ENCODE peak calls at places on chromosomes 1 and 21, in six cellular contexts. Q is fibroblast of lung; S is ovary; Z is HepG2; A is astrocyte; U is CD8-positive, alpha-beta T cell. M is an unnamed sample. For H3K9me3, the result is how much of the 10 kb centered on the place peaks cover.

GRCh38 chr1:116486424-116486823 is 84.4 kb downstream of the CD58 start:
- DNase-seq in Q (peak), S (no peak), Z (no peak), A (peak), U (no peak), M (no peak)

GRCh38 chr1:11940260-11940921 is 5.9 kb downstream of the PLOD1 start:
- DNase-seq in Q (peak), S (no peak), Z (peak), A (no peak), U (no peak), M (no peak)

GRCh38 chr1:221327954-221328353 is 413.9 kb downstream of the DUSP10 start:
- DNase-seq in Q (no peak), S (no peak), Z (no peak), A (no peak), U (no peak), M (no peak)

GRCh38 chr21:44713846-44714245 is 2.5 kb upstream of the TSPEAR start:
- DNase-seq in Q (no peak), S (no peak), Z (no peak), A (no peak), U (no peak), M (no peak)

GRCh38 chr1:84330125-84330984 is 28.8 kb downstream of the SAMD13 start:
- DNase-seq in Q (no peak), S (no peak), Z (no peak), A (peak), U (no peak), M (no peak)

GRCh38 chr1:236280438-236281285 is 1.1 kb downstream of the ERO1B start:
- DNase-seq in Q (no peak), S (no peak), Z (no peak), A (no peak), U (peak), M (no peak)

GRCh38 chr1:66521736-66522365 is 12.1 kb upstream of the SGIP1 start:
- DNase-seq in Q (peak), S (no peak), Z (no peak), A (peak), U (no peak), M (no peak)

GRCh38 chr1:164783778-164784555 is 225.0 kb downstream of the PBX1 start:
- DNase-seq in Q (no peak), S (no peak), Z (no peak), A (no peak), U (no peak), M (peak)

GRCh38 chr1:52970149-52970548 is 43.1 kb downstream of the SCP2 start:
- DNase-seq in Q (peak), S (no peak), Z (peak), A (peak), U (no peak), M (no peak)

GRCh38 chr21:41186763-41187536 is 19.0 kb downstream of the BACE2 start:
- DNase-seq in Q (no peak), S (no peak), Z (no peak), A (no peak), U (no peak), M (no peak)

GRCh38 chr1:151062738-151063371 is 2.7 kb downstream of the MLLT11 start:
- DNase-seq in Q (peak), S (no peak), Z (no peak), A (peak), U (no peak), M (no peak)

GRCh38 chr1:200334661-200335256 is 75.1 kb downstream of the ZNF281 start:
- DNase-seq in Q (no peak), S (no peak), Z (peak), A (no peak), U (no peak), M (no peak)

GRCh38 chr1:3454811-3455618 is 550 bp downstream of the ARHGEF16 start:
- DNase-seq in Q (no peak), S (peak), Z (peak), A (no peak), U (no peak), M (peak)

GRCh38 chr1:185694081-185694480 is 40.1 kb upstream of the HMCN1 start:
- DNase-seq in Q (peak), S (no peak), Z (peak), A (no peak), U (no peak), M (no peak)

GRCh38 chr1:214678386-214678785 is 75.4 kb downstream of the CENPF start:
- DNase-seq in Q (no peak), S (no peak), Z (peak), A (peak), U (no peak), M (no peak)

GRCh38 chr21:41611966-41612606 is 104.1 kb upstream of the TMPRSS2 start:
- DNase-seq in Q (no peak), S (no peak), Z (peak), A (peak), U (no peak), M (no peak)

GRCh38 chr1:109624215-109625010 is 4.8 kb downstream of the AMPD2 start:
- DNase-seq in Q (no peak), S (no peak), Z (no peak), A (no peak), U (no peak), M (peak)

GRCh38 chr1:196376648-196377295 is 231.5 kb downstream of the KCNT2 start:
- DNase-seq in Q (no peak), S (no peak), Z (no peak), A (no peak), U (no peak), M (no peak)

GRCh38 chr1:26440259-26440658 is 8.1 kb downstream of the DHDDS start:
- DNase-seq in Q (no peak), S (no peak), Z (no peak), A (no peak), U (no peak), M (no peak)

GRCh38 chr1:151968058-151968457 is 25.6 kb downstream of the S100A10 start:
- DNase-seq in Q (peak), S (no peak), Z (peak), A (no peak), U (no peak), M (no peak)

GRCh38 chr1:8348777-8349472 is 31.0 kb downstream of the SLC45A1 start:
- DNase-seq in Q (peak), S (peak), Z (peak), A (peak), U (peak), M (peak)

GRCh38 chr1:75087278-75087677 is 46.9 kb upstream of the LHX8 start:
- DNase-seq in Q (no peak), S (no peak), Z (no peak), A (no peak), U (no peak), M (no peak)

GRCh38 chr1:175463856-175464255 is 271.3 kb upstream of the KIAA0040 start:
- DNase-seq in Q (no peak), S (no peak), Z (no peak), A (no peak), U (no peak), M (no peak)

GRCh38 chr1:67686272-67687197 is 1.5 kb downstream of the GADD45A start:
- DNase-seq in Q (peak), S (peak), Z (peak), A (peak), U (peak), M (peak)

GRCh38 chr1:226784081-226785049 is 45.3 kb upstream of the ITPKB start:
- DNase-seq in Q (no peak), S (no peak), Z (no peak), A (peak), U (no peak), M (no peak)

GRCh38 chr1:1112237-1112985 is 3.5 kb downstream of the C1orf159 start:
- DNase-seq in Q (no peak), S (peak), Z (no peak), A (no peak), U (no peak), M (peak)

GRCh38 chr1:234998174-234998741 is 130.4 kb downstream of the TOMM20 start:
- DNase-seq in Q (peak), S (no peak), Z (peak), A (peak), U (no peak), M (peak)

GRCh38 chr1:202589190-202589680 is 121.0 kb downstream of the SYT2 start:
- DNase-seq in Q (peak), S (peak), Z (peak), A (peak), U (no peak), M (peak)

GRCh38 chr1:180593382-180593781 is 34.6 kb downstream of the OVAAL start:
- DNase-seq in Q (no peak), S (no peak), Z (no peak), A (no peak), U (no peak), M (no peak)

GRCh38 chr1:164515932-164516331 is 43.1 kb upstream of the PBX1 start:
- DNase-seq in Q (peak), S (no peak), Z (no peak), A (no peak), U (no peak), M (no peak)

GRCh38 chr1:209382701-209383100 is 200.8 kb upstream of the CAMK1G start:
- DNase-seq in Q (no peak), S (no peak), Z (no peak), A (no peak), U (no peak), M (no peak)

GRCh38 chr1:3638027-3638426 is 11.9 kb downstream of the WRAP73 start:
- DNase-seq in Q (no peak), S (no peak), Z (no peak), A (no peak), U (no peak), M (no peak)

GRCh38 chr1:36480161-36480560 is 2.6 kb downstream of the CSF3R start:
- DNase-seq in Q (no peak), S (no peak), Z (no peak), A (no peak), U (no peak), M (no peak)

GRCh38 chr1:36089393-36090121 is 865 bp downstream of the ADPRS start:
- DNase-seq in Q (peak), S (no peak), Z (no peak), A (peak), U (no peak), M (no peak)

GRCh38 chr21:36210779-36211659 is 54.4 kb downstream of the DOP1B start:
- DNase-seq in Q (no peak), S (no peak), Z (no peak), A (no peak), U (no peak), M (no peak)

GRCh38 chr21:27582246-27582945 is 615.5 kb upstream of the ADAMTS5 start:
- DNase-seq in Q (no peak), S (no peak), Z (no peak), A (peak), U (no peak), M (no peak)

GRCh38 chr1:198015317-198015716 is 98.1 kb downstream of the LHX9 start:
- DNase-seq in Q (no peak), S (no peak), Z (no peak), A (no peak), U (no peak), M (no peak)

GRCh38 chr1:230426246-230427101 is at the start of gene PGBD5:
- DNase-seq in Q (peak), S (peak), Z (peak), A (peak), U (peak), M (peak)
- H3K4me3 ChIP-seq in Q (peak), S (peak), Z (peak), A (no peak), U (no peak), M (peak)

GRCh38 chr1:63898428-63899220 is 124.8 kb downstream of the ROR1 start:
- DNase-seq in Q (no peak), S (no peak), Z (no peak), A (no peak), U (no peak), M (no peak)
- H3K9me3 ChIP-seq in Q (under half), S (under half), Z (under half), A (under half), U (under half), M (under half)

DNA sequence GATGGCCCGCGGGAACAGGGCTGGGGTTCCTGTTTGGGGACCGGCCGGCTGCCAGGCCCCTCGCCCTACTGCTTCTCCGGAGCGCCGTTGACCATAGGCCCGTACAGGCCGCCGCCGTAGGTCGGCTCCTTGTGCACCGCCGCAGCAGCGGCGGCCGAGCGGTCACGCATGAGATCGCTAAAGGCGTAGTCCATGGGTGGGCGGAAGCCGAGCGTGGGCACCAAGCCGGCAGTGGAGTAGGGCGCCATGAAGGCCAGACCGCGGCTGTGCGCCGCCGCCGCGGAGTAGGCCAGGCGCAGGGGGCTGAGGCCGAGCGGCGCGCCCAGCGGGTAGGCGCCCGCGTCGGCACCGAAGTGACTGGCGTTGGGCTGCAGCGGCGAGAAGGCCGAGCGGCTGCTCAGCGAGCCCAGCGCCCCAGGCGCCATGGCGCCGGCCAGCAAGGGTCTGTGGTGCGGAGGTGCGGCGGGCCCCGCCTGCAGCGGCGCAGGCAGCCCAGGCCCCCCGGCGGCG is 4.6 kb downstream of the DMRTA2 start:
- DNase-seq in Q (no peak), S (no peak), Z (no peak), A (no peak), U (no peak), M (peak)
- H3K4me3 ChIP-seq in Q (no peak), S (no peak), Z (peak), A (peak), U (no peak), M (peak)

GRCh38 chr1:118982816-118983557 is 5.2 kb downstream of the TBX15 start:
- DNase-seq in Q (no peak), S (no peak), Z (no peak), A (no peak), U (no peak), M (no peak)

GRCh38 chr1:118984990-118985608 is 3.0 kb downstream of the TBX15 start:
- DNase-seq in Q (no peak), S (no peak), Z (no peak), A (no peak), U (no peak), M (no peak)

GRCh38 chr1:118982281-118982680 is 5.9 kb downstream of the TBX15 start:
- DNase-seq in Q (no peak), S (no peak), Z (no peak), A (no peak), U (no peak), M (no peak)

GRCh38 chr1:118984086-118984989 is 3.8 kb downstream of the TBX15 start:
- DNase-seq in Q (peak), S (no peak), Z (no peak), A (no peak), U (no peak), M (no peak)

DNA sequence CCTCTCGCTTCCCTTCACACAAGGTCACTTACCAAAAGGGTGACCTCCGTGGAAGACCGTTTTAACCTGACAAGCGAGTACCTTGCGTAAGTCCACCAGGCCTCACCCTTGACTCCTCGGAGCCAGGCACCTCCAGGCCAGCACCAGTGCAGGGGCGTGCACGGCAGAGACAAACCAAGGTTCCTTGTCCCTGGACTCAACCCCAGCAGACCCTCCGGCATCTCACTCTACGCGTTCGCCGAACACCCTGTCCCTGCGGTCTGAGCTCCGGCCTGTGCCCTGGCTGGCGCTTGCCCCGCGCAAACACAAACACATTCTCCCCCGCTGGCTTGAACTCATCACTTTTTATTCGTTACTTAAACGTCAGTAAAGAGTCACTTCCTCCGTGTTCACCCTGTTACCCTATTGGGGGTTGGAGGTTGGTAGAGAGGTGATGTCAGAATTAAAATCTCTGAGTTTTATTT is 4.6 kb downstream of the TBX15 start:
- DNase-seq in Q (no peak), S (no peak), Z (no peak), A (no peak), U (no peak), M (no peak)
- H3K9me3 ChIP-seq in Q (under half), S (under half), Z (under half), A (under half), U (under half), M (under half)

GRCh38 chr1:161206411-161207140 is 4.4 kb downstream of the NDUFS2 start:
- DNase-seq in Q (peak), S (peak), Z (no peak), A (no peak), U (no peak), M (peak)
- H3K4me3 ChIP-seq in Q (no peak), S (no peak), Z (no peak), A (no peak), U (no peak), M (no peak)

GRCh38 chr21:37472581-37472980 is 106.0 kb downstream of the DYRK1A start:
- DNase-seq in Q (no peak), S (no peak), Z (no peak), A (no peak), U (no peak), M (no peak)

GRCh38 chr21:37474342-37474741 is 107.8 kb downstream of the DYRK1A start:
- DNase-seq in Q (no peak), S (no peak), Z (no peak), A (no peak), U (no peak), M (no peak)

GRCh38 chr21:37475186-37475868 is 108.8 kb downstream of the DYRK1A start:
- DNase-seq in Q (no peak), S (no peak), Z (no peak), A (no peak), U (no peak), M (no peak)

GRCh38 chr21:37467082-37467481 is 100.5 kb downstream of the DYRK1A start:
- DNase-seq in Q (no peak), S (no peak), Z (no peak), A (no peak), U (no peak), M (no peak)

GRCh38 chr21:37469441-37469840 is 102.9 kb downstream of the DYRK1A start:
- DNase-seq in Q (no peak), S (no peak), Z (no peak), A (no peak), U (no peak), M (no peak)
- H3K9me3 ChIP-seq in Q (under half), S (under half), Z (under half), A (under half), U (under half), M (under half)

GRCh38 chr1:208177656-208178055 is 66.5 kb downstream of the PLXNA2 start:
- DNase-seq in Q (no peak), S (no peak), Z (no peak), A (peak), U (no peak), M (no peak)
- H3K4me3 ChIP-seq in Q (no peak), S (no peak), Z (peak), A (no peak), U (no peak), M (no peak)

GRCh38 chr21:30924171-30924680 is 42.8 kb upstream of the KRTAP11-1 start:
- DNase-seq in Q (no peak), S (no peak), Z (no peak), A (no peak), U (no peak), M (no peak)
- H3K9me3 ChIP-seq in Q (under half), S (under half), Z (half or more), A (under half), U (under half), M (under half)

GRCh38 chr1:224782601-224783000 is 146.9 kb upstream of the DNAH14 start:
- DNase-seq in Q (no peak), S (no peak), Z (no peak), A (no peak), U (no peak), M (no peak)

GRCh38 chr1:224786533-224787249 is 142.8 kb upstream of the DNAH14 start:
- DNase-seq in Q (no peak), S (no peak), Z (no peak), A (peak), U (no peak), M (no peak)

GRCh38 chr1:224784606-224785328 is 144.7 kb upstream of the DNAH14 start:
- DNase-seq in Q (peak), S (no peak), Z (no peak), A (peak), U (no peak), M (no peak)

GRCh38 chr1:224783006-224783651 is 146.3 kb upstream of the DNAH14 start:
- DNase-seq in Q (no peak), S (no peak), Z (peak), A (no peak), U (no peak), M (no peak)

GRCh38 chr1:224785622-224786021 is 143.9 kb upstream of the DNAH14 start:
- DNase-seq in Q (no peak), S (no peak), Z (no peak), A (no peak), U (no peak), M (no peak)
- H3K4me3 ChIP-seq in Q (no peak), S (no peak), Z (no peak), A (no peak), U (no peak), M (no peak)

M was measured in right cardiac atrium.